ENCODE peak calls at places on chromosomes 6 and 20, in nine cellular contexts. F is thoracic aorta, Q is iPS-NIHi11, X is HS-5, K is left ventricle myocardium inferior, B is lower lobe of right lung, T is esophagus squamous epithelium, M is AG09319, Z is hypothalamus. Y is an unnamed sample.

GRCh38 chr20:50320910-50321796 is 130.5 kb downstream of the CEBPB start:
- DNase-seq in F (peak; percentile 80), Q (peak; percentile 97), X (peak; percentile 97), K (peak; percentile 85), B (peak; percentile 93), T (peak; percentile 30), M (peak; percentile 70), Z (no peak), Y (peak; percentile 83)

GRCh38 chr6:130183271-130184222 is 39.2 kb downstream of the SAMD3 start:
- DNase-seq in F (no peak), Q (no peak), X (no peak), K (no peak), B (no peak), T (no peak), M (no peak), Z (no peak), Y (no peak)

GRCh38 chr20:19003759-19004336 is 190.3 kb downstream of the SCP2D1 start:
- DNase-seq in F (no peak), Q (no peak), X (peak; percentile 6), K (no peak), B (no peak), T (no peak), M (no peak), Z (no peak), Y (no peak)

GRCh38 chr6:116268589-116269293 is 11.0 kb downstream of the TSPYL1 start:
- DNase-seq in F (no peak), Q (peak; percentile 58), X (peak; percentile 83), K (no peak), B (no peak), T (no peak), M (peak; percentile 60), Z (no peak), Y (peak; percentile 46)

GRCh38 chr20:20713244-20713765 is 861 bp upstream of the RALGAPA2 start:
- DNase-seq in F (no peak), Q (no peak), X (no peak), K (no peak), B (peak; percentile 49), T (no peak), M (no peak), Z (no peak), Y (no peak)

GRCh38 chr20:6162239-6162638 is 39.4 kb upstream of the FERMT1 start:
- DNase-seq in F (no peak), Q (no peak), X (no peak), K (peak; percentile 70), B (no peak), T (no peak), M (peak; percentile 20), Z (no peak), Y (no peak)

GRCh38 chr6:27582928-27583725 is 110.2 kb upstream of the ZNF184 start:
- DNase-seq in F (no peak), Q (peak; percentile 49), X (peak; percentile 63), K (no peak), B (no peak), T (no peak), M (peak; percentile 48), Z (no peak), Y (peak; percentile 30)

GRCh38 chr6:7137335-7138106 is 29.8 kb downstream of the RREB1 start:
- DNase-seq in F (peak; percentile 31), Q (no peak), X (peak; percentile 64), K (peak; percentile 59), B (no peak), T (no peak), M (no peak), Z (no peak), Y (peak; percentile 40)

GRCh38 chr6:39188577-39188976 is 40.7 kb downstream of the KCNK5 start:
- DNase-seq in F (no peak), Q (no peak), X (no peak), K (no peak), B (no peak), T (no peak), M (no peak), Z (no peak), Y (no peak)

GRCh38 chr20:14414560-14414959 is 77.1 kb upstream of the FLRT3 start:
- DNase-seq in F (no peak), Q (no peak), X (no peak), K (no peak), B (no peak), T (no peak), M (no peak), Z (no peak), Y (no peak)

GRCh38 chr6:31125586-31126363 is 5.5 kb upstream of the CDSN start:
- DNase-seq in F (no peak), Q (no peak), X (peak; percentile 83), K (peak; percentile 36), B (no peak), T (no peak), M (no peak), Z (no peak), Y (peak; percentile 81)

GRCh38 chr20:46978871-46979536 is 84.4 kb downstream of the EYA2 start:
- DNase-seq in F (no peak), Q (no peak), X (no peak), K (peak; percentile 23), B (no peak), T (no peak), M (no peak), Z (no peak), Y (no peak)

GRCh38 chr6:158869010-158869603 is 49.9 kb upstream of the EZR start:
- DNase-seq in F (no peak), Q (no peak), X (no peak), K (no peak), B (no peak), T (no peak), M (no peak), Z (no peak), Y (no peak)

GRCh38 chr6:118660218-118660569 is 8.8 kb upstream of the CEP85L start:
- DNase-seq in F (no peak), Q (no peak), X (no peak), K (no peak), B (no peak), T (no peak), M (no peak), Z (no peak), Y (no peak)

GRCh38 chr6:1042583-1043457 is 269.1 kb upstream of the FOXQ1 start:
- DNase-seq in F (no peak), Q (no peak), X (no peak), K (no peak), B (no peak), T (no peak), M (no peak), Z (no peak), Y (no peak)

GRCh38 chr6:140052757-140053729 is 678.6 kb upstream of the CITED2 start:
- DNase-seq in F (no peak), Q (peak; percentile 32), X (no peak), K (no peak), B (no peak), T (no peak), M (no peak), Z (no peak), Y (no peak)

GRCh38 chr6:163413054-163413344 is 1.5 kb upstream of the QKI start:
- DNase-seq in F (no peak), Q (no peak), X (no peak), K (no peak), B (no peak), T (no peak), M (no peak), Z (no peak), Y (no peak)

GRCh38 chr6:17413313-17413750 is 19.9 kb downstream of the CAP2 start:
- DNase-seq in F (no peak), Q (no peak), X (no peak), K (no peak), B (no peak), T (no peak), M (no peak), Z (no peak), Y (no peak)

GRCh38 chr20:22492497-22492896 is 91.9 kb downstream of the FOXA2 start:
- DNase-seq in F (no peak), Q (no peak), X (no peak), K (no peak), B (no peak), T (no peak), M (no peak), Z (no peak), Y (no peak)

GRCh38 chr20:19423097-19423891 is 210.9 kb downstream of the SLC24A3 start:
- DNase-seq in F (no peak), Q (no peak), X (no peak), K (no peak), B (no peak), T (no peak), M (no peak), Z (no peak), Y (no peak)

GRCh38 chr6:5302995-5303622 is 41.8 kb downstream of the FARS2 start:
- DNase-seq in F (no peak), Q (peak; percentile 75), X (no peak), K (peak; percentile 24), B (peak; percentile 56), T (no peak), M (no peak), Z (no peak), Y (no peak)

GRCh38 chr20:50313223-50313820 is 122.7 kb downstream of the CEBPB start:
- DNase-seq in F (no peak), Q (no peak), X (no peak), K (no peak), B (no peak), T (no peak), M (no peak), Z (no peak), Y (no peak)

GRCh38 chr6:45830441-45831139 is 185.1 kb downstream of the CLIC5 start:
- DNase-seq in F (no peak), Q (no peak), X (no peak), K (no peak), B (no peak), T (no peak), M (no peak), Z (no peak), Y (no peak)

GRCh38 chr6:149221774-149222070 is 95.8 kb upstream of the TAB2 start:
- DNase-seq in F (no peak), Q (no peak), X (no peak), K (no peak), B (no peak), T (no peak), M (no peak), Z (no peak), Y (no peak)

GRCh38 chr6:135012764-135013163 is 41.9 kb downstream of the HBS1L start:
- DNase-seq in F (no peak), Q (no peak), X (peak; percentile 40), K (no peak), B (no peak), T (no peak), M (peak; percentile 46), Z (no peak), Y (peak; percentile 35)

GRCh38 chr6:2850480-2851150 is 9.0 kb upstream of the SERPINB1 start:
- DNase-seq in F (no peak), Q (no peak), X (peak; percentile 35), K (no peak), B (no peak), T (no peak), M (no peak), Z (no peak), Y (no peak)

GRCh38 chr20:47885909-47886453 is 100.7 kb upstream of the SULF2 start:
- DNase-seq in F (no peak), Q (no peak), X (no peak), K (no peak), B (no peak), T (no peak), M (no peak), Z (no peak), Y (no peak)

GRCh38 chr6:7129784-7130569 is 22.2 kb downstream of the RREB1 start:
- DNase-seq in F (no peak), Q (no peak), X (no peak), K (no peak), B (peak; percentile 67), T (no peak), M (no peak), Z (no peak), Y (peak; percentile 45)

GRCh38 chr6:44223471-44224153 is at the start of gene SLC29A1:
- DNase-seq in F (no peak), Q (peak; percentile 93), X (peak; percentile 28), K (peak; percentile 89), B (peak; percentile 88), T (no peak), M (no peak), Z (peak; percentile 43), Y (no peak)

GRCh38 chr20:14997791-14998190 is 660.4 kb upstream of the FLRT3 start:
- DNase-seq in F (no peak), Q (no peak), X (peak; percentile 80), K (no peak), B (no peak), T (no peak), M (peak; percentile 5), Z (no peak), Y (peak; percentile 13)

GRCh38 chr6:144853603-144854002 is 568.5 kb downstream of the UTRN start:
- DNase-seq in F (no peak), Q (no peak), X (no peak), K (no peak), B (no peak), T (no peak), M (no peak), Z (no peak), Y (no peak)

Y was measured in GM04504.